ENCODE peak calls at places on chromosome 16, in seven cellular contexts. N, O, F, M, A, X and I are unnamed samples.

GRCh38 chr16:90046971-90047713 is 27.9 kb upstream of the DBNDD1 start:
- DNase-seq in N (no peak), O (peak; percentile 7), F (peak; percentile 65), M (no peak), A (no peak), X (no peak), I (no peak)

GRCh38 chr16:64656471-64656870 is 465.4 kb downstream of the CDH11 start:
- DNase-seq in N (no peak), O (no peak), F (no peak), M (peak; percentile 33), A (no peak), X (no peak), I (no peak)

GRCh38 chr16:57475711-57476339 is 10.5 kb downstream of the DOK4 start:
- DNase-seq in N (peak; percentile 85), O (no peak), F (no peak), M (no peak), A (no peak), X (peak; percentile 67), I (no peak)

GRCh38 chr16:80623376-80623775 is 82.6 kb downstream of the DYNLRB2 start:
- DNase-seq in N (no peak), O (no peak), F (no peak), M (no peak), A (peak; percentile 27), X (no peak), I (no peak)

GRCh38 chr16:11345040-11345862 is at the start of gene RMI2:
- DNase-seq in N (peak; percentile 97), O (peak; percentile 98), F (peak; percentile 96), M (peak; percentile 95), A (peak; percentile 88), X (peak; percentile 94), I (peak; percentile 91)

GRCh38 chr16:67936876-67937605 is 391 bp upstream of the PSMB10 start:
- DNase-seq in N (peak; percentile 69), O (peak; percentile 16), F (no peak), M (no peak), A (peak; percentile 45), X (peak; percentile 76), I (no peak)

GRCh38 chr16:28140788-28141618 is 70.8 kb downstream of the XPO6 start:
- DNase-seq in N (peak; percentile 48), O (no peak), F (no peak), M (no peak), A (peak; percentile 79), X (peak; percentile 66), I (no peak)

GRCh38 chr16:85370881-85371651 is 242.1 kb upstream of the GSE1 start:
- DNase-seq in N (no peak), O (no peak), F (no peak), M (no peak), A (peak; percentile 53), X (no peak), I (no peak)

GRCh38 chr16:68445458-68445857 is 2.9 kb downstream of the SMPD3 start:
- DNase-seq in N (peak; percentile 36), O (peak; percentile 74), F (no peak), M (peak; percentile 59), A (peak; percentile 58), X (no peak), I (peak; percentile 40)

GRCh38 chr16:68902376-68903345 is 59.3 kb downstream of the TANGO6 start:
- DNase-seq in N (peak; percentile 1), O (peak; percentile 77), F (no peak), M (peak; percentile 65), A (peak; percentile 74), X (no peak), I (peak; percentile 21)

GRCh38 chr16:23836404-23837291 is 865 bp downstream of the PRKCB start:
- DNase-seq in N (no peak), O (no peak), F (peak; percentile 19), M (no peak), A (no peak), X (peak; percentile 36), I (no peak)

GRCh38 chr16:55367301-55367745 is 43.3 kb downstream of the IRX6 start:
- DNase-seq in N (no peak), O (no peak), F (no peak), M (no peak), A (no peak), X (no peak), I (no peak)

GRCh38 chr16:88785106-88785924 is at the start of gene PIEZO1:
- DNase-seq in N (peak; percentile 71), O (peak; percentile 17), F (peak; percentile 70), M (no peak), A (no peak), X (peak; percentile 82), I (no peak)

GRCh38 chr16:68093816-68094613 is 8.8 kb downstream of the NFATC3 start:
- DNase-seq in N (no peak), O (no peak), F (no peak), M (no peak), A (peak; percentile 42), X (no peak), I (no peak)

GRCh38 chr16:28925386-28926228 is 569 bp upstream of the RABEP2 start:
- DNase-seq in N (peak; percentile 77), O (peak; percentile 73), F (peak; percentile 87), M (peak; percentile 52), A (peak; percentile 78), X (peak; percentile 76), I (peak; percentile 56)

GRCh38 chr16:85289760-85290625 is 177.7 kb upstream of the CIBAR2 start:
- DNase-seq in N (no peak), O (no peak), F (no peak), M (no peak), A (no peak), X (no peak), I (no peak)

GRCh38 chr16:25006504-25007055 is 8.6 kb downstream of the ARHGAP17 start:
- DNase-seq in N (no peak), O (no peak), F (no peak), M (no peak), A (no peak), X (no peak), I (no peak)

GRCh38 chr16:83513006-83513755 is 294.6 kb upstream of the HSBP1 start:
- DNase-seq in N (no peak), O (no peak), F (no peak), M (no peak), A (peak; percentile 69), X (no peak), I (no peak)

GRCh38 chr16:75254359-75254837 is 3.0 kb upstream of the BCAR1 start:
- DNase-seq in N (no peak), O (no peak), F (no peak), M (no peak), A (peak; percentile 78), X (no peak), I (no peak)

GRCh38 chr16:83147244-83147643 is 520.5 kb downstream of the CDH13 start:
- DNase-seq in N (no peak), O (no peak), F (no peak), M (no peak), A (no peak), X (no peak), I (no peak)

GRCh38 chr16:65044861-65045260 is 77.0 kb downstream of the CDH11 start:
- DNase-seq in N (no peak), O (no peak), F (no peak), M (no peak), A (peak; percentile 11), X (no peak), I (no peak)

GRCh38 chr16:88489163-88489721 is 36.2 kb downstream of the ZFPM1 start:
- DNase-seq in N (no peak), O (no peak), F (no peak), M (no peak), A (no peak), X (no peak), I (no peak)

GRCh38 chr16:25785361-25785760 is 93.6 kb downstream of the HS3ST4 start:
- DNase-seq in N (no peak), O (no peak), F (no peak), M (no peak), A (no peak), X (no peak), I (no peak)

GRCh38 chr16:69941251-69942098 is 9.7 kb upstream of the CLEC18A start:
- DNase-seq in N (no peak), O (no peak), F (no peak), M (no peak), A (no peak), X (no peak), I (no peak)

GRCh38 chr16:77898671-77899211 is 110.4 kb downstream of the VAT1L start:
- DNase-seq in N (no peak), O (peak; percentile 54), F (no peak), M (no peak), A (no peak), X (no peak), I (no peak)

GRCh38 chr16:88566158-88566557 is 4.0 kb upstream of the ZC3H18 start:
- DNase-seq in N (peak; percentile 82), O (no peak), F (no peak), M (no peak), A (peak; percentile 65), X (no peak), I (no peak)